ENCODE peak calls at places on chromosomes 6 and 20, in ten cellular contexts. U is nucleus accumbens; K is activated effector memory CD4-positive, alpha-beta T cell treated with Interleukin-2 at 50 U/mL for 16 hours; H is lower lobe of right lung; D is ureter; M is HL-60; Z is HEK293T; J is G401; S is Right ventricle myocardium inferior; P is activated T-cell treated with anti-CD3 and anti-CD28 coated beads for 1 hour. N is an unnamed sample.

GRCh38 chr6:127483399-127484055 is 24.3 kb upstream of the KIAA0408 start:
- DNase-seq in U (no peak), K (no peak), H (no peak), D (no peak), M (no peak), Z (no peak), J (no peak), S (no peak), P (no peak), N (no peak)

GRCh38 chr6:149961728-149962425 is 1.9 kb upstream of the ULBP1 start:
- DNase-seq in U (no peak), K (no peak), H (no peak), D (no peak), M (no peak), Z (peak), J (peak), S (no peak), P (peak), N (no peak)

GRCh38 chr6:108260126-108260808 is 573 bp downstream of the SNX3 start:
- DNase-seq in U (peak), K (no peak), H (peak), D (no peak), M (no peak), Z (peak), J (peak), S (no peak), P (no peak), N (no peak)

GRCh38 chr20:53623454-53624206 is 30.0 kb upstream of the ZNF217 start:
- DNase-seq in U (peak), K (no peak), H (no peak), D (peak), M (no peak), Z (peak), J (peak), S (peak), P (no peak), N (peak)

GRCh38 chr6:27890351-27891299 is 21.6 kb downstream of the OR2B2 start:
- DNase-seq in U (peak), K (peak), H (peak), D (peak), M (no peak), Z (peak), J (peak), S (peak), P (peak), N (peak)

GRCh38 chr6:52297433-52297832 is 12.9 kb upstream of the MCM3 start:
- DNase-seq in U (no peak), K (no peak), H (no peak), D (no peak), M (no peak), Z (no peak), J (no peak), S (no peak), P (no peak), N (no peak)

GRCh38 chr6:5674723-5675122 is 332.0 kb downstream of the NRN1 start:
- DNase-seq in U (no peak), K (no peak), H (no peak), D (no peak), M (no peak), Z (no peak), J (no peak), S (no peak), P (no peak), N (no peak)

GRCh38 chr6:157941101-157941863 is 40.4 kb upstream of the SYNJ2 start:
- DNase-seq in U (peak), K (no peak), H (no peak), D (no peak), M (no peak), Z (no peak), J (peak), S (no peak), P (no peak), N (no peak)

GRCh38 chr6:64280569-64280968 is 645.0 kb downstream of the PHF3 start:
- DNase-seq in U (peak), K (no peak), H (no peak), D (no peak), M (no peak), Z (peak), J (peak), S (no peak), P (no peak), N (no peak)

GRCh38 chr20:35108921-35109320 is 16.3 kb upstream of the TRPC4AP start:
- DNase-seq in U (no peak), K (no peak), H (no peak), D (no peak), M (no peak), Z (no peak), J (no peak), S (no peak), P (no peak), N (peak)

GRCh38 chr6:20168668-20169633 is 43.3 kb downstream of the MBOAT1 start:
- DNase-seq in U (no peak), K (no peak), H (no peak), D (peak), M (peak), Z (no peak), J (no peak), S (no peak), P (no peak), N (no peak)

GRCh38 chr6:99467509-99468106 is 42.5 kb upstream of the PNISR start:
- DNase-seq in U (no peak), K (no peak), H (no peak), D (no peak), M (no peak), Z (peak), J (peak), S (no peak), P (no peak), N (no peak)

GRCh38 chr20:15596220-15596875 is 976.9 kb downstream of the KIF16B start:
- DNase-seq in U (no peak), K (no peak), H (peak), D (no peak), M (no peak), Z (no peak), J (no peak), S (no peak), P (no peak), N (no peak)

GRCh38 chr6:46400898-46401297 is 90.4 kb downstream of the RCAN2 start:
- DNase-seq in U (no peak), K (no peak), H (no peak), D (no peak), M (no peak), Z (no peak), J (no peak), S (no peak), P (no peak), N (no peak)

GRCh38 chr6:138094260-138094659 is 13.0 kb downstream of the PERP start:
- DNase-seq in U (no peak), K (no peak), H (no peak), D (no peak), M (no peak), Z (no peak), J (no peak), S (no peak), P (no peak), N (no peak)

GRCh38 chr6:34531580-34532201 is 24.4 kb downstream of the SPDEF start:
- DNase-seq in U (peak), K (no peak), H (no peak), D (peak), M (no peak), Z (no peak), J (no peak), S (peak), P (no peak), N (no peak)

GRCh38 chr6:81693212-81693611 is 59.3 kb downstream of the TENT5A start:
- DNase-seq in U (no peak), K (no peak), H (no peak), D (no peak), M (no peak), Z (no peak), J (no peak), S (no peak), P (no peak), N (no peak)

GRCh38 chr6:130775421-130776012 is 51.7 kb upstream of the SMLR1 start:
- DNase-seq in U (no peak), K (no peak), H (no peak), D (no peak), M (no peak), Z (no peak), J (no peak), S (no peak), P (no peak), N (no peak)

GRCh38 chr20:2385496-2385895 is 4.8 kb downstream of the TGM6 start:
- DNase-seq in U (no peak), K (no peak), H (no peak), D (no peak), M (no peak), Z (no peak), J (no peak), S (no peak), P (no peak), N (no peak)

GRCh38 chr6:12363651-12364381 is 73.7 kb downstream of the EDN1 start:
- DNase-seq in U (no peak), K (no peak), H (peak), D (no peak), M (peak), Z (no peak), J (no peak), S (no peak), P (no peak), N (no peak)

GRCh38 chr20:5033566-5033965 is 32.3 kb upstream of the SLC23A2 start:
- DNase-seq in U (no peak), K (no peak), H (no peak), D (no peak), M (no peak), Z (no peak), J (no peak), S (no peak), P (no peak), N (no peak)

GRCh38 chr6:56927538-56928453 is 27.1 kb upstream of the BEND6 start:
- DNase-seq in U (no peak), K (no peak), H (no peak), D (no peak), M (no peak), Z (no peak), J (no peak), S (no peak), P (no peak), N (no peak)

GRCh38 chr6:41747256-41748101 is at the start of gene PGC:
- DNase-seq in U (no peak), K (no peak), H (peak), D (no peak), M (no peak), Z (no peak), J (no peak), S (no peak), P (no peak), N (no peak)

GRCh38 chr6:42694586-42694985 is 27.8 kb downstream of the PRPH2 start:
- DNase-seq in U (no peak), K (no peak), H (no peak), D (no peak), M (no peak), Z (no peak), J (no peak), S (no peak), P (no peak), N (no peak)

GRCh38 chr20:49475979-49476378 is 6.5 kb downstream of the KCNB1 start:
- DNase-seq in U (no peak), K (no peak), H (no peak), D (no peak), M (no peak), Z (no peak), J (no peak), S (no peak), P (no peak), N (no peak)

GRCh38 chr20:62394248-62395245 is 7.6 kb downstream of the RPS21 start:
- DNase-seq in U (no peak), K (no peak), H (no peak), D (no peak), M (no peak), Z (no peak), J (no peak), S (no peak), P (no peak), N (peak)